ENCODE peak calls at places on chromosomes 7 and 10, in five cellular contexts. Q is heart left ventricle, L is breast epithelium, V is tibial nerve, C is Peyer's patch. G is an unnamed sample.

GRCh38 chr10:123134915-123135414 is 805 bp upstream of the HMX3 start:
- DNase-seq in Q (no peak), L (no peak), V (no peak), C (no peak), G (no peak)

GRCh38 chr10:61882621-61883375 is 18.7 kb upstream of the ARID5B start:
- DNase-seq in Q (no peak), L (no peak), V (no peak), C (no peak), G (no peak)

GRCh38 chr7:32506266-32507054 is 11.2 kb downstream of the AVL9 start:
- DNase-seq in Q (no peak), L (no peak), V (no peak), C (no peak), G (no peak)

GRCh38 chr10:6746782-6747181 is 166.7 kb upstream of the PRKCQ start:
- DNase-seq in Q (no peak), L (no peak), V (no peak), C (no peak), G (no peak)

GRCh38 chr7:98249106-98249505 is 2.9 kb downstream of the TECPR1 start:
- DNase-seq in Q (no peak), L (no peak), V (no peak), C (no peak), G (no peak)

GRCh38 chr7:105487559-105488218 is 34.4 kb downstream of the PUS7 start:
- DNase-seq in Q (no peak), L (no peak), V (no peak), C (no peak), G (peak; percentile 21)

GRCh38 chr10:128211953-128212727 is 85.9 kb upstream of the MKI67 start:
- DNase-seq in Q (peak; percentile 78), L (peak; percentile 77), V (peak; percentile 64), C (peak; percentile 75), G (peak; percentile 73)

GRCh38 chr10:132788180-132788830 is 2.4 kb upstream of the NKX6-2 start:
- DNase-seq in Q (no peak), L (no peak), V (no peak), C (no peak), G (peak; percentile 15)

GRCh38 chr7:155190608-155191536 is 106.8 kb upstream of the INSIG1 start:
- DNase-seq in Q (peak; percentile 49), L (no peak), V (peak; percentile 67), C (peak; percentile 43), G (peak; percentile 40)

GRCh38 chr7:100034871-100035510 is 14.6 kb upstream of the ZSCAN21 start:
- DNase-seq in Q (no peak), L (no peak), V (no peak), C (no peak), G (no peak)

GRCh38 chr7:77735457-77735856 is 39.2 kb downstream of the RSBN1L start:
- DNase-seq in Q (no peak), L (no peak), V (no peak), C (no peak), G (no peak)

GRCh38 chr7:27155816-27156507 is 513 bp downstream of the HOXA7 start:
- DNase-seq in Q (no peak), L (peak; percentile 49), V (no peak), C (peak; percentile 15), G (no peak)

GRCh38 chr10:87712913-87713616 is 53.4 kb downstream of the PAPSS2 start:
- DNase-seq in Q (no peak), L (no peak), V (no peak), C (no peak), G (no peak)

GRCh38 chr7:17521437-17521836 is 223.0 kb downstream of the AHR start:
- DNase-seq in Q (no peak), L (no peak), V (no peak), C (no peak), G (no peak)

GRCh38 chr7:132140341-132140740 is 435.9 kb downstream of the PLXNA4 start:
- DNase-seq in Q (no peak), L (no peak), V (no peak), C (no peak), G (no peak)

GRCh38 chr10:120432209-120432608 is 24.8 kb upstream of the PLPP4 start:
- DNase-seq in Q (no peak), L (no peak), V (no peak), C (no peak), G (no peak)

GRCh38 chr10:118800920-118801319 is 46.1 kb upstream of the CACUL1 start:
- DNase-seq in Q (peak; percentile 40), L (no peak), V (peak; percentile 20), C (no peak), G (peak; percentile 24)

GRCh38 chr7:921071-921461 is 33.4 kb downstream of the ADAP1 start:
- DNase-seq in Q (no peak), L (peak; percentile 40), V (no peak), C (no peak), G (no peak)

GRCh38 chr10:7260912-7261700 is 149.7 kb downstream of the SFMBT2 start:
- DNase-seq in Q (no peak), L (no peak), V (no peak), C (no peak), G (no peak)

GRCh38 chr10:61846370-61847031 is 55.0 kb upstream of the ARID5B start:
- DNase-seq in Q (no peak), L (no peak), V (no peak), C (no peak), G (no peak)

GRCh38 chr10:79069325-79070090 is 742 bp downstream of the ZMIZ1 start:
- DNase-seq in Q (peak; percentile 56), L (no peak), V (no peak), C (peak; percentile 44), G (no peak)
- TF ChIP-seq POLR2A in Q (no peak), L (peak; percentile 11), V (no peak), C (no peak), G (no peak)

DNA sequence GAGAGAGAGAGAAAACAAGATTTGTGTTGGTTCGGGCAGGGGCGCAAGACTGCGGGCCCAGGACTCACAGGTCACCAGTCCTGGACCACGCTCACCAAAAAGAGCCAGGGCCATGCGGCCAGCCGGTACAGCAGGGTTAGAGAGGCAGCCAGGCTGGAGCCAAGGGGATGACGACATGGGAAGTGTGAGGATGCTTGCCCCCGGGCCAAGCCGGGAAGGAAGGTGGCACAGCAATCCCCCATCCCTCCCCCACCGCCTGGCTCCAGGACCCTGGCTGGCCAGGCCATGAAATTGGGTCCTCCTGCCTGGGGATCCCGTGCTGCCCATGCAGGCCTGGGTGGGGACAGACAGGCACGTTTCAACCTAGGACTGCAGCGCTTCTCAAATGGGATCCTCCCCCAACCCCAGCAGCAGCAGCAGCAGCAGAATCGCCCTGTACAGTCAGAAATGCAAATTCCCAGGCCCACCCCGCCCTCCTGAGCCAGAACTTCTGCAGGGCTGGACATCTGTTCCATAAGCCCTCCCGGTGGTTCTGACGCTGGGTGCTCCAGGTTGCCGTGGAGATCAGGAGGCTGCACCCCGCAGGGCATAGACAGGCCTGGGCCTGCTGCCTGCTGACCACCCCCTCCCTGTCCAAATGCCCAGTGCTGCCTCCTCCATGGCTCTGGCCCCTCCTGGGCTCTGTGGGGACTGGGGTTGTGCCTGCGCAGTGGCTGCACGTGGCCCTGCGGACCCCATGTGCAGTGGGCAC is 35.0 kb downstream of the YKT6 start:
- DNase-seq in Q (no peak), L (no peak), V (no peak), C (no peak), G (no peak)
- H3K4me1 ChIP-seq in Q (no peaks in the 10 kb centered on the region), L (no peaks in the 10 kb centered on the region), V (no peaks in the 10 kb centered on the region), C (no peaks in the 10 kb centered on the region), G (no peaks in the 10 kb centered on the region)

DNA sequence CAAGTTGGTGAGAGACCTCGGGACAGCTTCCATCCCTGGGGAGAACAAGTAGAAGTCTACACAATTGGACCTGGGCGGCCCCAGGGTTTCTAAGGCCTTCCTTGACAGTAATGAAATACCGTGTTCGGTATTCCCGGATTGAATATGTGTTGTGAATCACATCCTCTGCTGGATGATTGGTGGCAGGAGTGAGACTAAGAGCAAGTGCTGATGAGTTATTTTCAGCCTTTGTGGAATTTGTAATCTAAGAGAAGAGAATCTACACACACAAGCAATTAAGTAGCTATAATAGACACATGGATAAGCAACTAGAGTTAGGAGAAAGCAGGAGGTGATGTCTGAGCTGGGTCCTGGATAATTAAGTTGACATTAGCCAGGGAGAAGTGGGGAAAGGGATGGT is 64.8 kb upstream of the VWC2 start:
- DNase-seq in Q (no peak), L (no peak), V (no peak), C (no peak), G (no peak)
- TF ChIP-seq CTCF in Q (no peak), L (no peak), V (no peak), C (no peak), G (no peak)

GRCh38 chr7:136956671-136957070 is 88.2 kb downstream of the CHRM2 start:
- DNase-seq in Q (no peak), L (no peak), V (no peak), C (no peak), G (no peak)

GRCh38 chr7:136958016-136958415 is 89.6 kb downstream of the CHRM2 start:
- DNase-seq in Q (no peak), L (no peak), V (no peak), C (no peak), G (no peak)

GRCh38 chr7:136953386-136953785 is 84.9 kb downstream of the CHRM2 start:
- DNase-seq in Q (no peak), L (no peak), V (no peak), C (no peak), G (no peak)

GRCh38 chr7:136957391-136957790 is 88.9 kb downstream of the CHRM2 start:
- DNase-seq in Q (no peak), L (no peak), V (no peak), C (no peak), G (no peak)

DNA sequence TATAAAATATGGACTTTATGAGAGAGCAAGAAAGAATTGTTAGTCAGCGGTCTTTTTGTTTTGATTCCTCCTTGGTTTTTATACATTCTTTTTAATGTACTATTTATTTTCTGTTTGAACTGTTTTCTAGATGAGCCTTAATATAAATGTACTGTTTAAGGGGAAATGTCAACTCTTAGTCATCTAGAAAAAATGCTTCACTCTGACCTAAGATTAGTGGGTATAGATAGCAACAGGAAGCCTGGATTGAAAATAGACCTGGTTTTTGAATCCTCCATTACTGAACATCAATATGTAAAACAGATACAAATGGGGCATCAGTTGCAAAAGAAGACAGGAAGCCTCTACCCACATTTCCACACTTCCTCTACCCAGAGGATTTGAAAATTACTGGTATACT is 87.8 kb downstream of the CHRM2 start:
- DNase-seq in Q (no peak), L (no peak), V (no peak), C (no peak), G (no peak)
- TF ChIP-seq POLR2A in Q (no peak), L (no peak), V (no peak), C (no peak), G (no peak)

GRCh38 chr7:90751595-90751994 is 155.5 kb downstream of the CDK14 start:
- DNase-seq in Q (no peak), L (no peak), V (no peak), C (no peak), G (no peak)

GRCh38 chr7:90749262-90749661 is 153.1 kb downstream of the CDK14 start:
- DNase-seq in Q (no peak), L (no peak), V (no peak), C (no peak), G (no peak)

GRCh38 chr7:90752051-90752450 is 155.9 kb downstream of the CDK14 start:
- DNase-seq in Q (no peak), L (no peak), V (no peak), C (no peak), G (no peak)

GRCh38 chr7:90747521-90747920 is 151.4 kb downstream of the CDK14 start:
- DNase-seq in Q (no peak), L (no peak), V (no peak), C (no peak), G (no peak)

GRCh38 chr7:90749774-90750173 is 153.7 kb downstream of the CDK14 start:
- DNase-seq in Q (no peak), L (no peak), V (no peak), C (no peak), G (no peak)
- H3K4me1 ChIP-seq in Q (no peaks in the 10 kb centered on the region), L (no peaks in the 10 kb centered on the region), V (no peaks in the 10 kb centered on the region), C (no peaks in the 10 kb centered on the region), G (no peaks in the 10 kb centered on the region)